ENCODE peak calls at places on chromosomes 1 and 21, in four cellular contexts. H, J, V and Z are unnamed samples.

GRCh38 chr1:220300442-220301121 is 28.3 kb upstream of the RAB3GAP2 start:
- DNase-seq in H (peak), J (peak), V (no peak), Z (peak)

GRCh38 chr1:10675813-10676212 is 120.6 kb downstream of the CASZ1 start:
- DNase-seq in H (no peak), J (no peak), V (no peak), Z (no peak)

GRCh38 chr1:35269190-35269988 is 880 bp downstream of the ZMYM4 start:
- DNase-seq in H (no peak), J (no peak), V (peak), Z (peak)

GRCh38 chr1:82486969-82487368 is 686.2 kb downstream of the ADGRL2 start:
- DNase-seq in H (no peak), J (no peak), V (no peak), Z (no peak)

GRCh38 chr1:228404107-228404720 is 2.4 kb downstream of the TRIM11 start:
- DNase-seq in H (no peak), J (no peak), V (peak), Z (no peak)

GRCh38 chr1:246476771-246477170 is 30.3 kb downstream of the SMYD3 start:
- DNase-seq in H (no peak), J (no peak), V (no peak), Z (peak)

GRCh38 chr1:147627435-147628110 is 42.8 kb downstream of the ACP6 start:
- DNase-seq in H (peak), J (no peak), V (peak), Z (peak)

GRCh38 chr1:181791721-181792120 is 269.8 kb downstream of the ZNF648 start:
- DNase-seq in H (no peak), J (no peak), V (no peak), Z (no peak)

GRCh38 chr1:99943238-99943794 is 26.5 kb upstream of the SLC35A3 start:
- DNase-seq in H (peak), J (peak), V (no peak), Z (peak)

GRCh38 chr1:9626201-9626608 is 25.3 kb upstream of the PIK3CD start:
- DNase-seq in H (no peak), J (no peak), V (peak), Z (no peak)

GRCh38 chr1:45037456-45037855 is 25.4 kb downstream of the UROD start:
- DNase-seq in H (peak), J (peak), V (no peak), Z (peak)

GRCh38 chr1:12178511-12178910 is 11.7 kb downstream of the TNFRSF1B start:
- DNase-seq in H (no peak), J (no peak), V (no peak), Z (no peak)

GRCh38 chr1:149848340-149848771 is 51.0 kb upstream of the BOLA1 start:
- DNase-seq in H (no peak), J (no peak), V (peak), Z (peak)

GRCh38 chr21:43865471-43866181 is 603 bp downstream of the AGPAT3 start:
- DNase-seq in H (peak), J (no peak), V (no peak), Z (peak)

GRCh38 chr1:107954121-107954520 is 10.9 kb downstream of the VAV3 start:
- DNase-seq in H (no peak), J (no peak), V (no peak), Z (no peak)
- H3K4me2 ChIP-seq in H (no peak), J (no peak), V (no peak), Z (no peak)

DNA sequence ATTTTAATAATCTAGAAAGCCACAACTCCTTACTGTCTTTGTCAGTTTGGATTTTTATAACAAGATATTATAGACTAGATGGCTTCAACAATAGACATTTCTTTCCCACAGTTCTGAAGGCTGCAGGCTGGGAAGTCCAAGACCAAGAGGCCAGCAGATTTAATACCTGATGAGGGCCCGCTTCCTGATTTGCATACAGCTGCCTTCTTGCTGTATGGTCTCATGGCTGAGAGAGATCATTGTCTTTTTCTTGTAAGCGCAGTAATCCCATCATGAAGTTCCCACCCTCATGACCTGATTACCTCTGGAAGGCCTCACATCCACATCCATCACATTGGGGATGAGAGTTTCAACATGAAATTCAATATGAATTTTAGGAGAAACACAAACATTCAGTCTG is 9.8 kb downstream of the RPS6KC1 start:
- DNase-seq in H (no peak), J (no peak), V (no peak), Z (no peak)
- H3K4me2 ChIP-seq in H (no peak), J (no peak), V (no peak), Z (no peak)

GRCh38 chr1:2871246-2871815 is 69.8 kb upstream of the TTC34 start:
- DNase-seq in H (no peak), J (no peak), V (no peak), Z (no peak)
- H3K4me2 ChIP-seq in H (no peak), J (no peak), V (no peak), Z (no peak)

DNA sequence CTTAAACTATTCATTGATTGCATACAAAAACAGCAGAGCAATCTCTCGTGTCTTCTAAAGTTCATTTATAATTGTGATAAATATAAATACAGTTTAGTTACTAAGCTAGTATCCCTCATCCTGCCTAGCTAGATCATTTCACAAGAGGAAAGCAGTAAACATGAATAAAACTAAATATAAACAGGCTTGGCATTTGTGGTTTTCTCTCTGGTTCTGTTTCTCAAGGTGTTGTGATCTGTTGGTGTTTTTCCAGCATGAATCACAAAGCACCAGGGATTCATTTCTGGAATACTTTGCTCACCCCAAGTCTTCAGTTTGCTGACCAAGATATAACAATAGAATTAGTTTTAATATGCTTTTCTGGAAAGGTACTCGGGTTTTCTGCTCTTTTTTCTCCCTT is 32.7 kb upstream of the GLIS1 start:
- DNase-seq in H (peak), J (peak), V (no peak), Z (peak)
- H3K4me2 ChIP-seq in H (no peak), J (no peak), V (no peak), Z (peak)

DNA sequence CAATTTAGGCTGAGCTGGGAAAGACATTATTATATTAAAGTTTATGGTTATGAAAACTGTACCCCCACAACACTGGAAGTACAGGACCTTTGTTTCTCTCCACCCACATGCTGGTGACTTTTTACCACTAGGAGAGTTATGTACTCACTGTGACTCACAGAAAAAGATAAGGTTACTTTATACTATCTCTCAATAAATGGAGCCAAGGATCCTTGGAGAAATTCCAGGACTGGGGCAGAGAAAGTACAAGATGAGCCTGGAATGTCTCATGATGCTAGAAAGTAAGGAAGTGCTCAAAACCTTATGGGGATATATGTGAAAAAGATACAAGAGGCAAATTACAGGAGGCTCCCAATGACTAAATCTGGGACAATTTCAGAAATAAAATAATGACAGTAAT is 63.9 kb upstream of the C1orf105 start:
- DNase-seq in H (peak), J (peak), V (no peak), Z (peak)
- H3K4me2 ChIP-seq in H (no peak), J (peak), V (no peak), Z (peak)